ENCODE peak calls at places on chromosomes 7 and 10, in four cellular contexts. One of them, this sample, is unnamed. For H3K4me1, the result is how much of the 10 kb centered on the place peaks cover.

GRCh38 chr10:22252286-22252800 is 34.5 kb upstream of the EBLN1 start:
- DNase-seq in ovary: peak
- DNase-seq in tibial nerve: peak
- DNase-seq in heart left ventricle: peak
- DNase-seq in this sample: peak

GRCh38 chr7:95365151-95365550 is 31.0 kb downstream of the PON3 start:
- DNase-seq in heart left ventricle: no peak
- DNase-seq in ovary: no peak
- DNase-seq in tibial nerve: no peak
- DNase-seq in this sample: no peak

GRCh38 chr7:1452205-1452604 is 7.1 kb downstream of the MICALL2 start:
- DNase-seq in tibial nerve: no peak
- DNase-seq in ovary: no peak
- DNase-seq in heart left ventricle: no peak
- DNase-seq in this sample: no peak

GRCh38 chr7:108067844-108068243 is 62.3 kb downstream of the LAMB4 start:
- DNase-seq in tibial nerve: no peak
- DNase-seq in heart left ventricle: no peak
- DNase-seq in ovary: no peak
- DNase-seq in this sample: no peak

GRCh38 chr10:110113670-110114337 is 93.6 kb upstream of the MXI1 start:
- DNase-seq in heart left ventricle: no peak
- DNase-seq in tibial nerve: no peak
- DNase-seq in ovary: no peak
- DNase-seq in this sample: no peak

GRCh38 chr10:102777696-102778530 is 34.2 kb downstream of the WBP1L start:
- DNase-seq in ovary: no peak
- DNase-seq in tibial nerve: no peak
- DNase-seq in heart left ventricle: no peak
- DNase-seq in this sample: no peak

GRCh38 chr7:108210796-108211195 is 80.6 kb upstream of the LAMB4 start:
- DNase-seq in heart left ventricle: no peak
- DNase-seq in ovary: no peak
- DNase-seq in tibial nerve: no peak
- DNase-seq in this sample: no peak

GRCh38 chr10:73493781-73494180 is 2.0 kb downstream of the PPP3CB start:
- DNase-seq in tibial nerve: no peak
- DNase-seq in ovary: no peak
- DNase-seq in heart left ventricle: no peak
- DNase-seq in this sample: no peak

GRCh38 chr10:73413108-73413527 is 740 bp downstream of the ANXA7 start:
- DNase-seq in ovary: no peak
- DNase-seq in tibial nerve: no peak
- DNase-seq in heart left ventricle: no peak
- DNase-seq in this sample: no peak

GRCh38 chr7:155922507-155922841 is 110.2 kb upstream of the SHH start:
- DNase-seq in tibial nerve: no peak
- DNase-seq in ovary: no peak
- DNase-seq in heart left ventricle: no peak
- DNase-seq in this sample: no peak

GRCh38 chr7:1160665-1161010 is 642 bp upstream of the ZFAND2A start:
- DNase-seq in heart left ventricle: no peak
- DNase-seq in ovary: no peak
- DNase-seq in tibial nerve: no peak
- DNase-seq in this sample: no peak

GRCh38 chr7:107940146-107940489 is 49.1 kb downstream of the DLD start:
- DNase-seq in ovary: no peak
- DNase-seq in heart left ventricle: no peak
- DNase-seq in tibial nerve: no peak
- DNase-seq in this sample: no peak

GRCh38 chr7:106382929-106383328 is 98.1 kb upstream of the NAMPT start:
- DNase-seq in tibial nerve: no peak
- DNase-seq in ovary: no peak
- DNase-seq in heart left ventricle: no peak
- DNase-seq in this sample: no peak

GRCh38 chr10:130080461-130080814 is 30.2 kb downstream of the C10orf143 start:
- DNase-seq in tibial nerve: no peak
- DNase-seq in heart left ventricle: no peak
- DNase-seq in ovary: no peak
- DNase-seq in this sample: no peak

GRCh38 chr10:77428776-77429395 is 208.7 kb downstream of the KCNMA1 start:
- DNase-seq in ovary: peak
- DNase-seq in heart left ventricle: no peak
- DNase-seq in tibial nerve: no peak
- DNase-seq in this sample: peak

GRCh38 chr10:61898435-61898778 is 3.1 kb upstream of the ARID5B start:
- DNase-seq in tibial nerve: no peak
- DNase-seq in heart left ventricle: no peak
- DNase-seq in ovary: no peak
- DNase-seq in this sample: no peak

GRCh38 chr7:44087914-44088838 is 5.8 kb upstream of the POLM start:
- DNase-seq in ovary: peak
- DNase-seq in tibial nerve: peak
- DNase-seq in heart left ventricle: peak
- DNase-seq in this sample: peak

GRCh38 chr7:27163776-27164380 is 1.5 kb downstream of the HOXA9 start:
- DNase-seq in ovary: peak
- DNase-seq in heart left ventricle: peak
- DNase-seq in tibial nerve: no peak
- DNase-seq in this sample: no peak

GRCh38 chr10:75941181-75941580 is 509.8 kb downstream of the LRMDA start:
- DNase-seq in heart left ventricle: no peak
- DNase-seq in tibial nerve: no peak
- DNase-seq in ovary: no peak
- DNase-seq in this sample: no peak

GRCh38 chr7:73977626-73978618 is 50.1 kb upstream of the ELN start:
- DNase-seq in heart left ventricle: no peak
- DNase-seq in ovary: peak
- DNase-seq in tibial nerve: no peak
- DNase-seq in this sample: peak

GRCh38 chr7:105743351-105743812 is 133.0 kb downstream of the ATXN7L1 start:
- DNase-seq in tibial nerve: no peak
- DNase-seq in ovary: no peak
- DNase-seq in heart left ventricle: no peak
- DNase-seq in this sample: no peak

GRCh38 chr10:45313264-45313873 is 2.0 kb downstream of the OR13A1 start:
- DNase-seq in heart left ventricle: no peak
- DNase-seq in tibial nerve: no peak
- DNase-seq in ovary: no peak
- DNase-seq in this sample: no peak

DNA sequence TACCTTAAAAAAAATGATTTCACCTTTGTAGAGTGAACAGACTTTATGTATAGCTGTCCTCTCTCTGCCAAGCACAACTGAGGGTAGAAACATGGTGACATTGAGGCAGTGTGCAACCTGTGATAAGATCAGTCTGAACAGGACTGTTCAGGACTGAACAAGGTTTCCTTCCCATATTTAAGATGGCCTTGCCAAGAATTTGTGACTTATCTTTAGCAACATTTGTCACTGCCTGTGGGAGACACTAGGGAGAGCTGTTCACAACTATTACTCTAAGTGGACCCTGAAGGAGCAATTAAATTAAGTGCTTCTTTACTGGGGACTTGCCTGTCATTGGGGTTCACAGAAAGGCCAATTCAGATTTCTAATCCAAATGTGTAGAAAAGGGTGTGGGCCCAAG is 6.7 kb downstream of the OR13A1 start:
- DNase-seq in heart left ventricle: no peak
- DNase-seq in tibial nerve: no peak
- DNase-seq in ovary: no peak
- DNase-seq in this sample: no peak
- TF ChIP-seq CTCF in heart left ventricle: no peak
- TF ChIP-seq CTCF in tibial nerve: no peak
- TF ChIP-seq CTCF in ovary: no peak
- TF ChIP-seq CTCF in this sample: peak

DNA sequence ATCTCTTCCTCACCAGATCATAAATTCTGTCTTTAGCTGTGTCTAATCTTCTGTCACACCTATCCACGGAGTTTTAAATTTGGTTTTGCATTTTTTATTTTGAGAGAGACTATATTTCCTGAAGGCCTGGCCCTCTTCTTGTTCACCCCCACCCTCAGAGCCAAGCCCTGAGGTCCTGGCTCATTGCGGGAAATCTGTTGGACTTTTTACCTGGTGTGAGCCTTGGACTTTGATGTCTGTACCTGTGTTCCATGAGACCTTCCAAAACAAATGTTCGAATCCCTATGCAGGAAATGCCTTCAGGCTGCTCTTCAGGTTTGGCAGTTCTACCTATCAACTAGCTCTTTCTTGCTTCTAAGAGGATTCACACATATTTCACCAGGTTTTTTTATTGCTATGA is 175.2 kb upstream of the GRB10 start:
- DNase-seq in ovary: no peak
- DNase-seq in tibial nerve: no peak
- DNase-seq in heart left ventricle: no peak
- DNase-seq in this sample: no peak
- H3K4me1 ChIP-seq in ovary: under half
- H3K4me1 ChIP-seq in tibial nerve: under half
- H3K4me1 ChIP-seq in heart left ventricle: under half
- H3K4me1 ChIP-seq in this sample: under half

DNA sequence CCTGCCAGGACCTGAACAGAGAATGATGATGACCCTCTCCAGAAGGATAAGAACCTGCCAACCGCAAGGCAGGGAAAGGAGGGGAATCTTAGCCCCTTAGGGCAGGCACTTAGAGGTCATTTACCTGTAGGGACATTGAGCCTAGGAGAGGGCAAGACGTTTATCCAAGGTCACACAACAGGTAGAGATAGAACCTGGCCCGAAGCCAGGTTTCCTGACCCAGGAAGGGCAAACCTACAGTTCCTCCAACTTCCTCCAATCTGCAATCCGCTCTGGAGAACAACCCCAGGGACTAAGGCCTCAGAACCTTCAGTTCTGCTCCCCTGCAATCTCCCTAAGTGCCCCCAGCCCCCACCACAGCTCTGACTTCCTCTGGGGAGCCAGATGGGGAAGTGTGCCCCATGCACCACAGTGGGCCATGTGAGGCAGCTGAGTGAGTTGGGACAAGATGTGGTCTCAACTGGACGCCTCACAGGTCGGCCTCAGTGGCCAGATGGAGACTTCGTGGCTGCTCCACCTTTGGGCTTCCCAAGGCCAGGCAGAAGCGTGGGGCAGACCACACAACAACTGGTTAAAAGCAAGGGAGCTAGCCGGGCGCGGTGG is 1.4 kb upstream of the PSAP start:
- DNase-seq in heart left ventricle: peak
- DNase-seq in ovary: no peak
- DNase-seq in tibial nerve: no peak
- DNase-seq in this sample: peak
- TF ChIP-seq CTCF in heart left ventricle: no peak
- TF ChIP-seq CTCF in ovary: no peak
- TF ChIP-seq CTCF in tibial nerve: no peak
- TF ChIP-seq CTCF in this sample: no peak

GRCh38 chr7:36265720-36266119 is 112.7 kb downstream of the EEPD1 start:
- DNase-seq in ovary: no peak
- DNase-seq in tibial nerve: no peak
- DNase-seq in heart left ventricle: no peak
- DNase-seq in this sample: no peak
- H3K4me1 ChIP-seq in ovary: under half
- H3K4me1 ChIP-seq in tibial nerve: under half
- H3K4me1 ChIP-seq in heart left ventricle: under half
- H3K4me1 ChIP-seq in this sample: half or more

DNA sequence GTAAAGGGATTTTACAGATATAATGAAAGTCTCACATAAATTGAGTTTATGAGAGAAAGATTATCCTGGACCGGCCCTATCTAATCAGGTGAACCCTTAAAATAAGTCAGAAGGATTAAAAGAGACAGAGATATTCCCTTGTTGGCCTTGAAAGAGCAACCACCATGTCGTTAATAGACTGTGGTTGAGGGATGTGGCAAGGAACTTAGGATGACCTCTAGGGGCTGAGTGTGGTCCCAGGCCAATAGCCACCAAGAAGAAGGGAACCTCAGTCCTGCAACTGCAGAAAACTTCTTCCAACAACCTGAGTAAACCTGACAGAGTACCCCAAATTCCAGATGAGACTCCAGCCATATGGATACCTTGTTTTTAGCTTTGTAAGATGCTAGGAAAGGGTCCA is 121.5 kb downstream of the POLR1F start:
- DNase-seq in tibial nerve: no peak
- DNase-seq in heart left ventricle: no peak
- DNase-seq in ovary: no peak
- DNase-seq in this sample: no peak
- TF ChIP-seq CTCF in tibial nerve: no peak
- TF ChIP-seq CTCF in heart left ventricle: no peak
- TF ChIP-seq CTCF in ovary: no peak
- TF ChIP-seq CTCF in this sample: no peak

GRCh38 chr10:119673271-119673670 is 22.1 kb downstream of the BAG3 start:
- DNase-seq in tibial nerve: no peak
- DNase-seq in ovary: no peak
- DNase-seq in heart left ventricle: no peak
- DNase-seq in this sample: no peak
- H3K4me1 ChIP-seq in tibial nerve: under half
- H3K4me1 ChIP-seq in ovary: under half
- H3K4me1 ChIP-seq in heart left ventricle: half or more
- H3K4me1 ChIP-seq in this sample: under half

DNA sequence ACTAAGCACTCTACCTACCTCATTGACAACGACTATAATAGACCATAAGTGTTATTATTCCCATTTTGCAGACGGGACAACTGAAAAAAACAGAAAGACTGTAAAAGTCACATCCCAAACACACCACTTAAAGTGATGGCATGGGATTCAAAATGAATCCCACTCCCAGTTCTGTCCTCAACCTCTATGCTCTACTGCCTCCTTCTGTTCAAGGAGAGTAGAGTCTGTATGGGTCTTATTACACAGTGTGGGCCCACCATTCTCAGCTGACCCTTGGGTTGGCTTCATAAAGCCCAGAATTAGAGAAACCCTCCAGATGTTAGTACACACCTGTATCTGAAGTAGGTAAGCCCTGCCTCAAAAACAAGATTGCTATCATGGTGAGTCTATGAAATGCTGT is 102.2 kb downstream of the GRM8 start:
- DNase-seq in ovary: no peak
- DNase-seq in heart left ventricle: no peak
- DNase-seq in tibial nerve: no peak
- DNase-seq in this sample: no peak
- TF ChIP-seq CTCF in ovary: no peak
- TF ChIP-seq CTCF in heart left ventricle: no peak
- TF ChIP-seq CTCF in tibial nerve: no peak
- TF ChIP-seq CTCF in this sample: no peak

GRCh38 chr7:101179780-101180755 is at the start of gene NAT16:
- DNase-seq in heart left ventricle: no peak
- DNase-seq in tibial nerve: no peak
- DNase-seq in ovary: no peak
- DNase-seq in this sample: no peak
- H3K4me1 ChIP-seq in heart left ventricle: under half
- H3K4me1 ChIP-seq in tibial nerve: under half
- H3K4me1 ChIP-seq in ovary: under half
- H3K4me1 ChIP-seq in this sample: under half

DNA sequence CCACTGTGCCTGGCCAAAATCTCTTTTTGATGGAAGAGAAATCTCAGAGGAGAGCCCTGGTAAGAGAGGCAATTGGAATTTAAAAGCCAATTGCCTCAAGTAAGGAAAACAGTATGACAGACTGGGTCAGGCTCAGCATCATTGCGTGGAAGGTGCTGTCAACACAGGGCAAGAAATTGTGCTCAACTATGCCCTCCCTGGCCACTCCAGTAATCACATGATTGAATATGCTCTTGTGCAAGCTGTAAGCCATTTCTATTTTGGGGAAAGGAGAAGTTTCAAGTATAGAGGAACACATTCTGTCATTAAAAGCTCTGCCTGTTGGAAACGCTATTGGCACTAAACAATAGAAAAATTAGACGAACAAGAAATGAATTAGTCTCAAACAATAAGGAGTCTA is 1127.7 kb downstream of the REEP3 start:
- DNase-seq in tibial nerve: no peak
- DNase-seq in heart left ventricle: no peak
- DNase-seq in ovary: no peak
- DNase-seq in this sample: no peak
- TF ChIP-seq CTCF in tibial nerve: no peak
- TF ChIP-seq CTCF in heart left ventricle: no peak
- TF ChIP-seq CTCF in ovary: no peak
- TF ChIP-seq CTCF in this sample: no peak

This sample was measured in lower lobe of right lung.